ENCODE peak calls at places on chromosome 2, in six cellular contexts. V is adrenal gland; W is PC-9; A is stomach; D is CD8-positive, alpha-beta T cell; M is prostate gland. F is an unnamed sample.

GRCh38 chr2:160317113-160318099 is 117.3 kb upstream of the ITGB6 start:
- DNase-seq in W (no peak), D (no peak), A (no peak), V (no peak), M (no peak), F (peak; percentile 36)

GRCh38 chr2:215885621-215886020 is 127.7 kb downstream of the MREG start:
- DNase-seq in A (no peak), M (no peak), D (no peak), W (no peak), V (no peak), F (no peak)

GRCh38 chr2:37782721-37783438 is 111.4 kb upstream of the CDC42EP3 start:
- DNase-seq in M (no peak), V (no peak), D (no peak), A (no peak), W (no peak), F (no peak)

GRCh38 chr2:171432969-171433762 is 624 bp downstream of the METTL8 start:
- DNase-seq in D (peak; percentile 23), V (peak; percentile 43), M (peak; percentile 67), A (peak; percentile 34), W (peak; percentile 75), F (no peak)

GRCh38 chr2:220005362-220005761 is 377.9 kb downstream of the SLC4A3 start:
- DNase-seq in D (no peak), M (no peak), V (peak; percentile 24), A (no peak), W (no peak), F (no peak)

GRCh38 chr2:148560501-148560900 is 84.0 kb upstream of the EPC2 start:
- DNase-seq in V (peak; percentile 21), D (no peak), A (no peak), M (no peak), W (no peak), F (no peak)

GRCh38 chr2:151630372-151630771 is 103.9 kb downstream of the NEB start:
- DNase-seq in A (no peak), V (no peak), D (no peak), M (no peak), W (no peak), F (no peak)

GRCh38 chr2:58865436-58865835 is 624.3 kb upstream of the FANCL start:
- DNase-seq in D (no peak), A (no peak), W (no peak), M (no peak), V (no peak), F (no peak)

GRCh38 chr2:61011649-61012048 is 5.9 kb upstream of the PEX13 start:
- DNase-seq in V (no peak), A (no peak), D (no peak), M (no peak), W (no peak), F (no peak)

GRCh38 chr2:188292446-188293239 is 969 bp downstream of the GULP1 start:
- DNase-seq in V (peak; percentile 89), D (no peak), M (peak; percentile 94), A (peak; percentile 89), W (peak; percentile 79), F (peak; percentile 88)

GRCh38 chr2:200788129-200788718 is 23.5 kb upstream of the BZW1 start:
- DNase-seq in V (no peak), A (no peak), D (no peak), W (peak; percentile 63), M (peak; percentile 17), F (no peak)

GRCh38 chr2:160194351-160194750 is 5.7 kb downstream of the ITGB6 start:
- DNase-seq in V (no peak), A (no peak), W (no peak), D (no peak), M (no peak), F (no peak)

GRCh38 chr2:215680605-215681598 is 245.0 kb upstream of the FN1 start:
- DNase-seq in D (peak; percentile 21), V (peak; percentile 23), A (no peak), M (no peak), W (peak; percentile 92), F (peak; percentile 54)

GRCh38 chr2:25323042-25323514 is 18.6 kb downstream of the DNMT3A start:
- DNase-seq in W (no peak), A (no peak), D (peak; percentile 51), V (no peak), M (no peak), F (no peak)

GRCh38 chr2:98118161-98118560 is 31.2 kb downstream of the VWA3B start:
- DNase-seq in M (no peak), D (no peak), V (no peak), W (no peak), A (no peak), F (no peak)

GRCh38 chr2:216696751-216697560 is 1.6 kb upstream of the IGFBP5 start:
- DNase-seq in D (no peak), V (no peak), W (no peak), A (no peak), M (no peak), F (no peak)

GRCh38 chr2:222860740-222861410 is at the start of gene ACSL3:
- DNase-seq in M (peak; percentile 97), D (peak; percentile 91), W (peak; percentile 94), V (peak; percentile 97), A (peak; percentile 98), F (peak; percentile 98)

GRCh38 chr2:222862915-222863544 is 2.2 kb downstream of the ACSL3 start:
- DNase-seq in V (no peak), A (no peak), W (peak; percentile 73), M (no peak), D (no peak), F (no peak)

GRCh38 chr2:222859786-222860726 is 780 bp upstream of the ACSL3 start:
- DNase-seq in V (peak; percentile 65), D (no peak), A (peak; percentile 68), M (peak; percentile 54), W (peak; percentile 99), F (no peak)

GRCh38 chr2:222862068-222862914 is 1.5 kb downstream of the ACSL3 start:
- DNase-seq in M (peak; percentile 38), V (no peak), A (no peak), W (peak; percentile 51), D (no peak), F (no peak)

DNA sequence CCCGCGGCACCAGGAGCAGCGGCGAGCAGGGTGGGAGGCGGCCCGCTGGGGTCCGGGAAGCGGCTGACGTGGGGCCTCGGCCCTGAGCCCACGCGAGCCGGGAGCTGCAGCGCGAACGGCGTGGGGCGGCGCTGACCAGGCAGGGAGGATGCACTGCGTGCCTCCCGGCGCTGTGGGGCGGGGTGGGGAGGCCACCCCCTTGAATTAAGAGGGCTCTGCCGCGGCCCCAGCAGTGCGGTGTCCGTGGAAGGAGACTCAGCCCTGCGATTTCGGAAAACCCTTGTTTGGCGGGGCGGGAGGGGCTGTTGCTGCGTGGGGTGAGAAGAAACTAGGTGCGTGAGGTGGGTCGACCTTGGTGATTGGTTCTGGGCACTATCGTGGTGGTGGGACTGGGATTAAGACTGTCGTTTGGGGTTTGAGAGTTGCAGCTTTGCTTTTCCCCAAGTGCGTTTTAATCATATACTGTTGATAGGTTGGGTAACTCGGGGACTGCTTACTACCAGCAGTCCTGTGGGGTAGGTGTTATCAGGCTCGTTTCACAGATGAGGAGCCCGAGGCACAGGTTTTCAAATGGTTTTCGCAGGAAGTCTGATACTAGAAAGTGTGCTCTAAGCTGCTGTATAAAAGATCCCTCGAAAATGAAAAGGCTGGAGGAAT is 703 bp downstream of the ACSL3 start:
- DNase-seq in A (peak; percentile 34), D (peak; percentile 33), V (peak; percentile 45), M (no peak), W (no peak), F (peak; percentile 89)
- H3K4me1 ChIP-seq in A (peaks cover 56% of the 10 kb centered on the region), D (peaks cover 25% of the 10 kb centered on the region), V (peaks cover 49% of the 10 kb centered on the region), M (peaks cover 2% of the 10 kb centered on the region), W (peaks cover 65% of the 10 kb centered on the region), F (peaks cover 59% of the 10 kb centered on the region)

DNA sequence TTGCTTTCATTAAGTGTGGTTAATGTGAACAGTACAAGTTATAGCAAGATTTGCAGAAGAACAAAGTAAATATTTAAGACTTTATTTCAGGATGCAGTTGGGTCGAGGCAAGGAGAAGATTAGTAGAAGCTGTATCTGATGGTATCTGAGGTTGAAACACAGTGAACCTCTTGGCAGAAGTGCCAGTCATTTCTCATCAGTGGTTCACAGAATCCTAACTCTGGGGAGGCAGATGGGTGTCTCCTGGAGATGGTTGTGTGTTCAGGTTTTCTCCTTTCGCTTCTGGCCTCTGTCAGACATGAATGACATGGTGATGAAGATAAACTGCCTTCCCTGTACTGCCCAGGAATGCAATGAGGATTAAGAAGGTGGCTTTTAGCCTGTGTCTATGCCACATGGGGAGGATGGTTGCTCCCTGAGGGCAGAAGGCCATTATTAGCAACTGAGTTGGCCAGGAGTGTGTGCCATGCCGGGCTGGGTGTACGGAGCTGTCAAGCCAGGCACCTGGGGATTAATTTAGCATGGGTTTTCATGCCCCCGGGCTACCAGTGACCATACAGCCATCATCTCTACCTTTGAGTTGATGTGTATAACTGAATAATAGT is 28.0 kb downstream of the MGAT5 start:
- DNase-seq in W (no peak), A (no peak), M (no peak), D (no peak), V (no peak), F (no peak)
- TF ChIP-seq CTCF in W (no peak), A (no peak), M (no peak), D (no peak), V (no peak), F (no peak)

GRCh38 chr2:120866483-120867140 is 130.9 kb downstream of the GLI2 start:
- DNase-seq in M (no peak), A (no peak), W (no peak), D (no peak), V (no peak), F (peak; percentile 39)
- H3K4me3 ChIP-seq in M (peak overlapping the region; percentile 28), A (peak overlapping the region; percentile 36), W (no peak overlapping the region), D (no peak overlapping the region), V (no peak overlapping the region), F (no peak overlapping the region)

GRCh38 chr2:217933326-217933993 is 69.3 kb downstream of the TNS1 start:
- DNase-seq in W (no peak), M (no peak), V (no peak), A (no peak), D (no peak), F (no peak)
- H3K4me1 ChIP-seq in W (no peaks in the 10 kb centered on the region), M (peaks cover 19% of the 10 kb centered on the region), V (peaks cover 99% of the 10 kb centered on the region), A (peaks cover 95% of the 10 kb centered on the region), D (no peaks in the 10 kb centered on the region), F (peaks cover 99% of the 10 kb centered on the region)

GRCh38 chr2:106863387-106863786 is 22.6 kb downstream of the ST6GAL2 start:
- DNase-seq in V (no peak), D (no peak), W (no peak), M (no peak), A (no peak), F (no peak)
- TF ChIP-seq CTCF in V (no peak), D (no peak), W (no peak), M (no peak), A (no peak), F (no peak)